ENCODE peak calls at places on chromosomes 11 and 22, in ten cellular contexts. Z is Calu3, B is AG04450, V is HTR-8/SVneo, H is NCI-H2171 treated with DMSO at 0.1 percent for 48 hours, G is NCI-H1930, Y is Daoy, Q is lung microvascular endothelial cell, F is AG04449, O is germinal center. M is an unnamed sample.

GRCh38 chr11:13761250-13761649 is 92.8 kb downstream of the FAR1 start:
- DNase-seq in Z (no peak), B (no peak), V (no peak), H (no peak), G (no peak), Y (no peak), Q (no peak), F (no peak), O (no peak), M (no peak)

GRCh38 chr22:44776535-44777363 is 24.4 kb downstream of the ARHGAP8 start:
- DNase-seq in Z (no peak), B (no peak), V (no peak), H (no peak), G (no peak), Y (peak), Q (no peak), F (no peak), O (no peak), M (no peak)

GRCh38 chr22:27850000-27850465 is 48.5 kb upstream of the MN1 start:
- DNase-seq in Z (no peak), B (no peak), V (no peak), H (no peak), G (no peak), Y (no peak), Q (peak), F (no peak), O (no peak), M (no peak)

GRCh38 chr11:67586568-67587250 is 3.1 kb downstream of the GSTP1 start:
- DNase-seq in Z (no peak), B (no peak), V (no peak), H (no peak), G (no peak), Y (no peak), Q (no peak), F (no peak), O (no peak), M (no peak)

GRCh38 chr22:40401532-40401931 is 31.1 kb downstream of the SGSM3 start:
- DNase-seq in Z (no peak), B (no peak), V (no peak), H (no peak), G (no peak), Y (no peak), Q (no peak), F (no peak), O (no peak), M (no peak)

GRCh38 chr11:92550411-92550810 is 325.8 kb downstream of the FAT3 start:
- DNase-seq in Z (no peak), B (no peak), V (no peak), H (no peak), G (no peak), Y (no peak), Q (no peak), F (no peak), O (no peak), M (no peak)

GRCh38 chr11:8069771-8070170 is 11.2 kb upstream of the TUB start:
- DNase-seq in Z (no peak), B (no peak), V (no peak), H (no peak), G (no peak), Y (no peak), Q (no peak), F (no peak), O (no peak), M (no peak)

GRCh38 chr11:78446210-78446609 is 28.6 kb upstream of the GAB2 start:
- DNase-seq in Z (no peak), B (no peak), V (no peak), H (no peak), G (no peak), Y (no peak), Q (no peak), F (no peak), O (no peak), M (no peak)

GRCh38 chr11:57240757-57241156 is 3.7 kb upstream of the APLNR start:
- DNase-seq in Z (no peak), B (no peak), V (no peak), H (peak), G (no peak), Y (no peak), Q (no peak), F (no peak), O (no peak), M (no peak)

GRCh38 chr11:33500865-33501479 is 199.7 kb downstream of the C11orf91 start:
- DNase-seq in Z (peak), B (no peak), V (peak), H (no peak), G (no peak), Y (peak), Q (peak), F (no peak), O (no peak), M (no peak)

GRCh38 chr22:50064453-50064852 is 6.4 kb upstream of the TTLL8 start:
- DNase-seq in Z (no peak), B (no peak), V (no peak), H (no peak), G (no peak), Y (no peak), Q (no peak), F (no peak), O (no peak), M (no peak)

GRCh38 chr22:46737976-46738641 is at the start of gene CERK:
- DNase-seq in Z (peak), B (no peak), V (peak), H (peak), G (peak), Y (peak), Q (peak), F (no peak), O (peak), M (peak)

GRCh38 chr11:20670932-20671403 is 1.6 kb downstream of the NELL1 start:
- DNase-seq in Z (no peak), B (no peak), V (no peak), H (no peak), G (no peak), Y (no peak), Q (no peak), F (no peak), O (no peak), M (no peak)

GRCh38 chr22:38033522-38034277 is 23.5 kb upstream of the PICK1 start:
- DNase-seq in Z (no peak), B (no peak), V (no peak), H (peak), G (no peak), Y (no peak), Q (no peak), F (no peak), O (no peak), M (no peak)

GRCh38 chr22:38056969-38057841 is at the start of gene PICK1:
- DNase-seq in Z (peak), B (peak), V (peak), H (peak), G (peak), Y (peak), Q (peak), F (peak), O (peak), M (peak)

GRCh38 chr11:4511267-4511666 is 28.8 kb downstream of the OR52K1 start:
- DNase-seq in Z (no peak), B (no peak), V (no peak), H (no peak), G (no peak), Y (no peak), Q (no peak), F (no peak), O (no peak), M (no peak)

GRCh38 chr22:28904211-28904808 is 20.9 kb downstream of the ZNRF3 start:
- DNase-seq in Z (no peak), B (no peak), V (no peak), H (no peak), G (no peak), Y (no peak), Q (no peak), F (no peak), O (no peak), M (no peak)

GRCh38 chr11:99020324-99021225 is at the start of gene CNTN5:
- DNase-seq in Z (peak), B (no peak), V (peak), H (peak), G (peak), Y (peak), Q (peak), F (no peak), O (no peak), M (no peak)

GRCh38 chr11:18669629-18670162 is 28.9 kb upstream of the TMEM86A start:
- DNase-seq in Z (no peak), B (no peak), V (no peak), H (no peak), G (no peak), Y (no peak), Q (no peak), F (no peak), O (no peak), M (no peak)

GRCh38 chr22:30891781-30892180 is 76.8 kb downstream of the MORC2 start:
- DNase-seq in Z (no peak), B (no peak), V (no peak), H (no peak), G (no peak), Y (no peak), Q (no peak), F (no peak), O (no peak), M (no peak)

GRCh38 chr11:120956710-120957500 is 67.0 kb upstream of the TBCEL start:
- DNase-seq in Z (no peak), B (no peak), V (no peak), H (peak), G (no peak), Y (no peak), Q (no peak), F (no peak), O (no peak), M (no peak)

GRCh38 chr11:62370743-62371440 is 33.6 kb downstream of the ASRGL1 start:
- DNase-seq in Z (no peak), B (no peak), V (no peak), H (no peak), G (no peak), Y (no peak), Q (no peak), F (no peak), O (no peak), M (no peak)

GRCh38 chr11:45161252-45162063 is 15.0 kb downstream of the PRDM11 start:
- DNase-seq in Z (no peak), B (no peak), V (no peak), H (no peak), G (no peak), Y (no peak), Q (no peak), F (no peak), O (no peak), M (no peak)

GRCh38 chr22:46064966-46065666 is 85.2 kb upstream of the PPARA start:
- DNase-seq in Z (no peak), B (no peak), V (no peak), H (no peak), G (no peak), Y (peak), Q (peak), F (no peak), O (no peak), M (no peak)

GRCh38 chr11:34335331-34335730 is 22.5 kb downstream of the ABTB2 start:
- DNase-seq in Z (no peak), B (no peak), V (no peak), H (no peak), G (no peak), Y (no peak), Q (no peak), F (no peak), O (no peak), M (no peak)

GRCh38 chr11:31806186-31806943 is 4.8 kb downstream of the PAX6 start:
- DNase-seq in Z (no peak), B (no peak), V (no peak), H (no peak), G (no peak), Y (no peak), Q (no peak), F (no peak), O (no peak), M (no peak)

GRCh38 chr22:46477967-46478635 is 59.3 kb downstream of the CELSR1 start:
- DNase-seq in Z (no peak), B (no peak), V (no peak), H (no peak), G (no peak), Y (no peak), Q (no peak), F (no peak), O (no peak), M (no peak)

GRCh38 chr11:3341298-3341697 is 37.6 kb downstream of the ZNF195 start:
- DNase-seq in Z (peak), B (no peak), V (peak), H (peak), G (peak), Y (peak), Q (peak), F (no peak), O (peak), M (no peak)

GRCh38 chr22:33056108-33056507 is 2.1 kb downstream of the SYN3 start:
- DNase-seq in Z (no peak), B (no peak), V (no peak), H (no peak), G (no peak), Y (no peak), Q (no peak), F (no peak), O (no peak), M (no peak)

GRCh38 chr11:134584706-134585445 is 172.8 kb upstream of the B3GAT1 start:
- DNase-seq in Z (no peak), B (no peak), V (no peak), H (no peak), G (no peak), Y (no peak), Q (no peak), F (no peak), O (no peak), M (no peak)

GRCh38 chr11:61775606-61776554 is 16.5 kb downstream of the TMEM258 start:
- DNase-seq in Z (no peak), B (no peak), V (no peak), H (no peak), G (no peak), Y (no peak), Q (no peak), F (no peak), O (no peak), M (no peak)

GRCh38 chr11:27471588-27472397 is 797 bp downstream of the LGR4 start:
- DNase-seq in Z (peak), B (no peak), V (no peak), H (peak), G (no peak), Y (peak), Q (peak), F (no peak), O (peak), M (no peak)

GRCh38 chr22:27381960-27382742 is 419.4 kb downstream of the MN1 start:
- DNase-seq in Z (no peak), B (no peak), V (no peak), H (no peak), G (no peak), Y (no peak), Q (no peak), F (no peak), O (no peak), M (no peak)

GRCh38 chr11:10413268-10413667 is 41.8 kb upstream of the AMPD3 start:
- DNase-seq in Z (peak), B (no peak), V (no peak), H (no peak), G (no peak), Y (peak), Q (peak), F (no peak), O (no peak), M (no peak)

GRCh38 chr11:78231962-78232459 is 43.3 kb downstream of the USP35 start:
- DNase-seq in Z (no peak), B (peak), V (peak), H (no peak), G (no peak), Y (no peak), Q (no peak), F (no peak), O (no peak), M (no peak)

GRCh38 chr11:103988595-103988969 is 47.9 kb upstream of the DDI1 start:
- DNase-seq in Z (no peak), B (peak), V (no peak), H (no peak), G (no peak), Y (no peak), Q (no peak), F (no peak), O (no peak), M (no peak)

GRCh38 chr11:117817213-117818035 is 7.1 kb downstream of the FXYD2 start:
- DNase-seq in Z (peak), B (peak), V (peak), H (peak), G (peak), Y (peak), Q (peak), F (no peak), O (peak), M (no peak)

GRCh38 chr22:40417041-40417440 is 46.6 kb downstream of the SGSM3 start:
- DNase-seq in Z (no peak), B (no peak), V (no peak), H (no peak), G (no peak), Y (no peak), Q (no peak), F (no peak), O (no peak), M (no peak)

GRCh38 chr11:5923789-5924188 is 18.3 kb upstream of the OR56A3 start:
- DNase-seq in Z (no peak), B (no peak), V (no peak), H (no peak), G (no peak), Y (no peak), Q (no peak), F (no peak), O (no peak), M (no peak)